ENCODE peak calls at places on chromosome 1, in eight cellular contexts. Q is Right ventricle myocardium superior; R is dorsolateral prefrontal cortex; Z is NCI-H1417; I is kidney glomerular epithelial cell; O is stimulated activated CD4-positive, alpha-beta T cell treated with anti-CD3 and anti-CD28 coated beads, Interleukin-1b, Interleukin-23, amount 100 ng/mL, for 4 hours; C is ecto neural progenitor cell; V is posterior cingulate gyrus. S is an unnamed sample.

GRCh38 chr1:77267035-77267434 is 14.8 kb upstream of the AK5 start:
- DNase-seq in Q (no peak), R (no peak), Z (no peak), I (no peak), O (no peak), C (no peak), V (no peak), S (no peak)

GRCh38 chr1:17080085-17080759 is 26.4 kb upstream of the SDHB start:
- DNase-seq in Q (no peak), R (no peak), Z (no peak), I (no peak), O (no peak), C (no peak), V (no peak), S (no peak)

GRCh38 chr1:182015360-182015759 is 46.2 kb downstream of the ZNF648 start:
- DNase-seq in Q (no peak), R (no peak), Z (no peak), I (no peak), O (no peak), C (no peak), V (no peak), S (no peak)

GRCh38 chr1:67566803-67567202 is 118.2 kb upstream of the GADD45A start:
- DNase-seq in Q (no peak), R (no peak), Z (no peak), I (no peak), O (no peak), C (no peak), V (no peak), S (no peak)

GRCh38 chr1:111236806-111237205 is 9.3 kb downstream of the CHI3L2 start:
- DNase-seq in Q (no peak), R (no peak), Z (no peak), I (no peak), O (no peak), C (no peak), V (no peak), S (no peak)

GRCh38 chr1:245356891-245357585 is 202.3 kb downstream of the KIF26B start:
- DNase-seq in Q (no peak), R (no peak), Z (no peak), I (peak), O (no peak), C (no peak), V (no peak), S (no peak)

GRCh38 chr1:27593341-27594326 is 10.3 kb downstream of the AHDC1 start:
- DNase-seq in Q (peak), R (no peak), Z (no peak), I (no peak), O (no peak), C (no peak), V (no peak), S (no peak)

GRCh38 chr1:113086551-113086950 is 13.6 kb downstream of the LRIG2 start:
- DNase-seq in Q (no peak), R (no peak), Z (no peak), I (no peak), O (no peak), C (no peak), V (no peak), S (no peak)

GRCh38 chr1:93904228-93904627 is 5.0 kb downstream of the GCLM start:
- DNase-seq in Q (no peak), R (no peak), Z (no peak), I (no peak), O (no peak), C (no peak), V (no peak), S (no peak)

GRCh38 chr1:204979306-204979705 is 63.7 kb upstream of the CNTN2 start:
- DNase-seq in Q (no peak), R (no peak), Z (no peak), I (no peak), O (no peak), C (no peak), V (no peak), S (no peak)

GRCh38 chr1:229070168-229070567 is 200.7 kb upstream of the RAB4A start:
- DNase-seq in Q (peak), R (peak), Z (peak), I (no peak), O (no peak), C (no peak), V (peak), S (peak)

GRCh38 chr1:91651671-91652071 is 151.0 kb downstream of the CDC7 start:
- DNase-seq in Q (peak), R (no peak), Z (no peak), I (no peak), O (no peak), C (no peak), V (no peak), S (no peak)

GRCh38 chr1:102970496-102971078 is 137.7 kb downstream of the COL11A1 start:
- DNase-seq in Q (no peak), R (no peak), Z (peak), I (peak), O (no peak), C (no peak), V (no peak), S (no peak)

GRCh38 chr1:183205196-183205781 is 19.2 kb downstream of the LAMC2 start:
- DNase-seq in Q (no peak), R (no peak), Z (no peak), I (no peak), O (no peak), C (no peak), V (no peak), S (no peak)

GRCh38 chr1:203366476-203366875 is 15.6 kb upstream of the FMOD start:
- DNase-seq in Q (no peak), R (no peak), Z (no peak), I (no peak), O (no peak), C (no peak), V (no peak), S (no peak)

GRCh38 chr1:234659538-234659937 is 49.6 kb upstream of the IRF2BP2 start:
- DNase-seq in Q (no peak), R (no peak), Z (no peak), I (peak), O (no peak), C (no peak), V (no peak), S (no peak)

GRCh38 chr1:111406325-111406768 is 21.2 kb downstream of the OVGP1 start:
- DNase-seq in Q (no peak), R (no peak), Z (no peak), I (no peak), O (peak), C (no peak), V (no peak), S (no peak)

GRCh38 chr1:53888716-53889115 is 881 bp downstream of the YIPF1 start:
- DNase-seq in Q (no peak), R (no peak), Z (no peak), I (no peak), O (no peak), C (no peak), V (no peak), S (no peak)

GRCh38 chr1:15994590-15995351 is 9.3 kb upstream of the SRARP start:
- DNase-seq in Q (peak), R (peak), Z (peak), I (no peak), O (peak), C (no peak), V (peak), S (peak)

GRCh38 chr1:187563191-187563590 is 734.4 kb downstream of the PLA2G4A start:
- DNase-seq in Q (no peak), R (no peak), Z (no peak), I (no peak), O (no peak), C (no peak), V (no peak), S (no peak)

GRCh38 chr1:62782197-62782886 is 1.6 kb upstream of the ATG4C start:
- DNase-seq in Q (no peak), R (no peak), Z (no peak), I (no peak), O (no peak), C (no peak), V (no peak), S (no peak)

GRCh38 chr1:41802532-41803501 is 115.9 kb downstream of the HIVEP3 start:
- DNase-seq in Q (peak), R (peak), Z (no peak), I (no peak), O (no peak), C (no peak), V (no peak), S (peak)

GRCh38 chr1:6517435-6517851 is 26.0 kb upstream of the PLEKHG5 start:
- DNase-seq in Q (no peak), R (no peak), Z (no peak), I (no peak), O (no peak), C (no peak), V (no peak), S (no peak)

GRCh38 chr1:156075775-156076204 is 6.5 kb downstream of the MEX3A start:
- DNase-seq in Q (no peak), R (no peak), Z (no peak), I (no peak), O (no peak), C (no peak), V (no peak), S (no peak)

GRCh38 chr1:54331843-54332688 is 74.1 kb downstream of the SSBP3 start:
- DNase-seq in Q (no peak), R (no peak), Z (no peak), I (no peak), O (no peak), C (no peak), V (no peak), S (no peak)

GRCh38 chr1:30413111-30413440 is 310.3 kb downstream of the MATN1 start:
- DNase-seq in Q (no peak), R (no peak), Z (no peak), I (no peak), O (no peak), C (peak), V (no peak), S (no peak)

GRCh38 chr1:30194046-30194619 is 529.3 kb downstream of the MATN1 start:
- DNase-seq in Q (no peak), R (no peak), Z (no peak), I (no peak), O (no peak), C (no peak), V (no peak), S (no peak)

GRCh38 chr1:11653616-11654570 is at the start of gene FBXO2:
- DNase-seq in Q (peak), R (no peak), Z (no peak), I (no peak), O (no peak), C (peak), V (no peak), S (no peak)

GRCh38 chr1:116737020-116737854 is 17.0 kb upstream of the CD2 start:
- DNase-seq in Q (peak), R (peak), Z (peak), I (peak), O (peak), C (peak), V (peak), S (peak)

GRCh38 chr1:16625497-16626408 is 12.4 kb upstream of the NBPF1 start:
- DNase-seq in Q (peak), R (peak), Z (no peak), I (no peak), O (no peak), C (no peak), V (peak), S (no peak)